ENCODE peak calls at places on chromosome 20, in ten cellular contexts. A is suprapubic skin, S is vagina, M is sigmoid colon, E is tibial nerve, W is breast epithelium, K is ovary, G is transverse colon, X is uterus, D is A549. L is an unnamed sample.

GRCh38 chr20:57398231-57398821 is 7.1 kb downstream of the RBM38 start:
- DNase-seq in G (peak), K (peak), X (peak), W (peak), M (peak), E (no peak), D (no peak), S (no peak), A (no peak), L (peak)

GRCh38 chr20:53873249-53873642 is 197.1 kb downstream of the BCAS1 start:
- DNase-seq in K (no peak), W (no peak), D (no peak), M (no peak), E (no peak), S (no peak), G (no peak), A (no peak), X (no peak), L (no peak)

GRCh38 chr20:33386673-33387072 is 14.6 kb downstream of the CDK5RAP1 start:
- DNase-seq in M (no peak), E (no peak), S (no peak), G (no peak), X (no peak), K (no peak), W (no peak), D (no peak), A (no peak), L (peak)

GRCh38 chr20:46199198-46199597 is 81.1 kb downstream of the CD40 start:
- DNase-seq in M (no peak), S (no peak), W (no peak), E (no peak), G (no peak), D (peak), X (no peak), A (no peak), K (no peak), L (no peak)

GRCh38 chr20:11015440-11015839 is 341.6 kb upstream of the JAG1 start:
- DNase-seq in E (no peak), W (no peak), X (no peak), M (no peak), A (no peak), D (no peak), G (no peak), K (no peak), S (no peak), L (no peak)

GRCh38 chr20:56422131-56422823 is 10.2 kb downstream of the CASS4 start:
- DNase-seq in W (no peak), E (no peak), K (no peak), X (no peak), A (no peak), S (peak), G (no peak), D (peak), M (no peak), L (peak)

GRCh38 chr20:64084209-64085152 is at the start of gene LKAAEAR1:
- DNase-seq in A (no peak), D (no peak), X (no peak), K (no peak), S (no peak), W (no peak), M (no peak), E (no peak), G (no peak), L (no peak)

GRCh38 chr20:52649727-52650126 is 322.4 kb upstream of the TSHZ2 start:
- DNase-seq in D (no peak), M (no peak), K (no peak), E (no peak), G (no peak), X (no peak), S (no peak), W (no peak), A (no peak), L (no peak)

GRCh38 chr20:44302026-44302669 is 8.9 kb downstream of the FITM2 start:
- DNase-seq in X (no peak), K (no peak), S (no peak), D (no peak), M (no peak), W (no peak), G (peak), A (no peak), E (no peak), L (no peak)

GRCh38 chr20:17431621-17432364 is 99.4 kb downstream of the BFSP1 start:
- DNase-seq in D (peak), E (no peak), K (peak), A (no peak), X (peak), S (no peak), W (no peak), M (peak), G (peak), L (peak)

GRCh38 chr20:18361678-18362077 is 73.4 kb downstream of the ZNF133 start:
- DNase-seq in M (no peak), D (no peak), W (no peak), A (no peak), X (no peak), E (no peak), K (no peak), G (no peak), S (no peak), L (no peak)

GRCh38 chr20:17969276-17969883 is 562 bp downstream of the MGME1 start:
- DNase-seq in E (no peak), M (no peak), K (no peak), S (no peak), W (peak), A (no peak), X (no peak), G (peak), D (peak), L (no peak)

GRCh38 chr20:42938486-42939205 is 251.1 kb downstream of the PTPRT start:
- DNase-seq in X (no peak), A (no peak), E (no peak), W (peak), K (no peak), D (no peak), S (no peak), M (no peak), G (no peak), L (no peak)

GRCh38 chr20:47125553-47126373 is 230.7 kb downstream of the ZMYND8 start:
- DNase-seq in E (no peak), M (no peak), K (no peak), X (no peak), G (no peak), A (no peak), S (no peak), D (no peak), W (peak), L (peak)

GRCh38 chr20:53708129-53708968 is 114.7 kb upstream of the ZNF217 start:
- DNase-seq in D (no peak), E (no peak), A (no peak), S (no peak), W (no peak), M (no peak), X (no peak), G (no peak), K (no peak), L (no peak)

GRCh38 chr20:13231031-13231752 is 10.1 kb downstream of the ISM1 start:
- DNase-seq in D (no peak), K (no peak), W (no peak), S (no peak), G (no peak), A (no peak), E (no peak), M (no peak), X (no peak), L (no peak)

GRCh38 chr20:17666491-17666890 is 15.6 kb downstream of the RRBP1 start:
- DNase-seq in D (no peak), A (no peak), W (no peak), G (no peak), K (no peak), S (no peak), E (peak), X (no peak), M (no peak), L (no peak)

GRCh38 chr20:3446779-3447178 is 24.0 kb upstream of the ATRN start:
- DNase-seq in W (no peak), D (no peak), S (no peak), K (no peak), G (no peak), M (no peak), X (no peak), E (no peak), A (no peak), L (no peak)
- TF ChIP-seq POLR2A in W (no peak), D (no peak), S (no peak), K (no peak), G (no peak), M (no peak), X (no peak), E (no peak), A (no peak), L (no peak)

GRCh38 chr20:62355527-62356142 is 11.5 kb downstream of the LAMA5 start:
- DNase-seq in S (no peak), G (no peak), D (no peak), A (no peak), K (no peak), X (peak), W (no peak), M (peak), E (no peak), L (no peak)
- H3K4me3 ChIP-seq in S (no peak), G (no peak), D (peak), A (peak), K (no peak), X (no peak), W (peak), M (peak), E (peak), L (no peak)

DNA sequence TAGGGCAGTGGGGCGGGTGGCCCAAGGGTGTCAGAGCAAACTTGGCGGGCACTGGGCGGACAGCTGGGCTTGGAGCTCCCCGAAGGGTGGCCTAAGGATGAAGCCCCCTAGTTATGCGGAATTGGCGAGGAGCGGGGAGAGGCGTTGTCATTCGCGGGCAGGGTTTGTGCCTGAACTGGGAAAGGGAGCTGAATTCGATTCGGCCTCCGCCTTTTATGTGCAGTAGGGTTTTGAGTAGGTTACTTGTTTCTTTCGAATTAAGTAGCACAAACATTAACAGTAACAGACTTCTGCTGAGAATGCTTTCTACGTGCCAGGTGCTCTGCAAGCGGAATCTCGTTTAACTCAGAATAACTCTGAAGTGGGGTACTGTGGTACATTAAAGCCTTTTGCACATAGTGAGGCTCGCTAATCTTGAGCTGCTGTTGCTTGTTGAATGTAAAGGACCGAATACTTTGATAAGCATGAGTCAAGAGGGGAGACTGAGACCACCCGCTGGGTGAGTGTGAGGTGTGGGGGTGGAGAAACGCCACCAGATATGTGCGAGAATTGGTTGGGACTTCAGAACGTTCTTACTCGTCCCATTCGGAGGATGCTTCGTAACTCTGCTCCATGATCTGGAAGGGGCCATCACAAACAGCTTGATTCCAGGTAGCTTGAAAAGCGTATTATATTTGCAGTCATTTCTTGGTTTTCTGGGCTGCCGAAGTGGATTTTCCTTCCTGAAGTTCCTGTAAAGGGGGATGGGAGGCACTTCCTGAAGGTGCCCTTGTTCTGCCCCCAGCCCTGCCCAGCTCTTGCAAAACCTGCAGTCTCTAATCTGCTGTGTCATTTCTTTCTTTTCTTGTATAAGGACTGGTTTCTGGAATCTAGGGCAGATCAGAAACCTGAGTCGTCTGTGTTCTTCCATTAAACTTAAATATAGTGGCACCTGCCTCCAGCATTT is 865 bp downstream of the RAB5IF start:
- DNase-seq in K (no peak), A (no peak), M (no peak), E (no peak), D (no peak), X (no peak), W (no peak), G (peak), S (no peak), L (no peak)
- TF ChIP-seq POLR2A in K (no peak), A (no peak), M (no peak), E (no peak), D (no peak), X (no peak), W (no peak), G (no peak), S (no peak), L (no peak)

DNA sequence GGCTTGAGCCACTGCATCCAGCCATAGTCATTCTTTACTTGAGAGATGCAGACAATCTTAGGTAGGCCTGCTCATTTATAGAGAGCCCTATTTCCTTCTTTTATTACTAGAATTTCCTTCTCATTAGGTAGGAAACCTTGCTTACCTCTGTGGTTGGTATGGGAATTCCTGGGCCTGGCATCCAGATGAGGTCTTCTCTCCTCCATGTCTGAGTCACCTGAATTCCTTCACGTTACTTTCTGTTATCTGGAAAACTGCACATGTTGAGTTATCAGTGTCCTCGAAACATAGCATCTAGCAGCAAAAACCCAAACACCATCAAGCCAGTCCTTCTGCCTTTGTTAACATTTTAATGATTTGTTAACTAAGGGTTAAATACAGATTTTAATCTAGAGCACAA is 2.2 kb downstream of the ZNFX1 start:
- DNase-seq in K (no peak), S (no peak), X (no peak), E (no peak), D (no peak), A (no peak), G (no peak), W (no peak), M (no peak), L (no peak)
- H3K4me3 ChIP-seq in K (no peak), S (no peak), X (no peak), E (no peak), D (peak), A (peak), G (no peak), W (no peak), M (no peak), L (no peak)

L was measured in lower leg skin.